ENCODE peak calls at places on chromosomes 16 and 17, in four cellular contexts. P is IMR-90, V is mammary epithelial cell, F is heart left ventricle. X is an unnamed sample.

GRCh38 chr17:66855204-66855603 is 20.3 kb downstream of the CACNG5 start:
- DNase-seq in P (no peak), V (no peak), F (no peak), X (no peak)

GRCh38 chr17:61380836-61381525 is 18.7 kb upstream of the TBX2 start:
- DNase-seq in P (no peak), V (no peak), F (no peak), X (no peak)

GRCh38 chr17:332558-333322 is 19.9 kb downstream of the RPH3AL start:
- DNase-seq in P (peak; percentile 35), V (peak; percentile 80), F (peak; percentile 43), X (peak; percentile 35)

GRCh38 chr17:35766903-35767510 is 6.3 kb downstream of the C17orf50 start:
- DNase-seq in P (peak; percentile 43), V (peak; percentile 34), F (peak; percentile 45), X (no peak)

GRCh38 chr16:88014201-88014781 is 63.1 kb downstream of the BANP start:
- DNase-seq in P (peak; percentile 77), V (no peak), F (no peak), X (no peak)

GRCh38 chr17:40648326-40648968 is 829 bp upstream of the SMARCE1 start:
- DNase-seq in P (peak; percentile 19), V (no peak), F (no peak), X (no peak)

GRCh38 chr17:55237268-55237667 is 27.5 kb upstream of the HLF start:
- DNase-seq in P (no peak), V (no peak), F (no peak), X (no peak)

GRCh38 chr17:933168-934083 is 46.1 kb downstream of the NXN start:
- DNase-seq in P (peak; percentile 99), V (peak; percentile 91), F (no peak), X (no peak)

GRCh38 chr17:2084766-2085647 is 30.1 kb downstream of the HIC1 start:
- DNase-seq in P (peak; percentile 86), V (no peak), F (no peak), X (no peak)

GRCh38 chr17:694239-694638 is 20.4 kb downstream of the VPS53 start:
- DNase-seq in P (peak; percentile 99), V (peak; percentile 95), F (no peak), X (peak; percentile 79)

GRCh38 chr17:71063559-71063958 is 894.2 kb downstream of the KCNJ2 start:
- DNase-seq in P (no peak), V (no peak), F (no peak), X (no peak)

GRCh38 chr17:59769891-59770290 is 62.4 kb downstream of the VMP1 start:
- DNase-seq in P (no peak), V (peak; percentile 70), F (no peak), X (no peak)

GRCh38 chr16:8788578-8789172 is 8.8 kb downstream of the TMEM186 start:
- DNase-seq in P (no peak), V (no peak), F (no peak), X (no peak)

GRCh38 chr17:31582151-31582907 is 190.9 kb downstream of the RAB11FIP4 start:
- DNase-seq in P (peak; percentile 36), V (no peak), F (peak; percentile 75), X (no peak)

GRCh38 chr17:30450125-30451027 is 26.8 kb upstream of the GOSR1 start:
- DNase-seq in P (peak; percentile 33), V (no peak), F (no peak), X (no peak)

GRCh38 chr17:83192161-83192788 is 112.9 kb downstream of the METRNL start:
- DNase-seq in P (peak; percentile 50), V (no peak), F (peak; percentile 16), X (peak; percentile 28)

GRCh38 chr17:31497994-31498826 is 106.7 kb downstream of the RAB11FIP4 start:
- DNase-seq in P (no peak), V (no peak), F (no peak), X (no peak)

GRCh38 chr17:76033139-76033538 is 6.0 kb upstream of the EVPL start:
- DNase-seq in P (no peak), V (no peak), F (no peak), X (no peak)

GRCh38 chr17:18194804-18195203 is 11.2 kb downstream of the ALKBH5 start:
- DNase-seq in P (no peak), V (no peak), F (no peak), X (no peak)

GRCh38 chr16:278863-279366 is 1.5 kb upstream of the ARHGDIG start:
- DNase-seq in P (peak; percentile 17), V (peak; percentile 73), F (no peak), X (no peak)

GRCh38 chr16:71339481-71340171 is 18.9 kb upstream of the CALB2 start:
- DNase-seq in P (no peak), V (peak; percentile 97), F (no peak), X (no peak)

GRCh38 chr16:26070595-26071170 is 378.9 kb downstream of the HS3ST4 start:
- DNase-seq in P (no peak), V (no peak), F (no peak), X (no peak)

GRCh38 chr17:73103661-73104335 is 11.3 kb upstream of the SLC39A11 start:
- DNase-seq in P (no peak), V (peak; percentile 11), F (no peak), X (peak; percentile 19)

GRCh38 chr17:39679521-39680192 is 8.2 kb downstream of the PGAP3 start:
- DNase-seq in P (no peak), V (no peak), F (peak; percentile 52), X (no peak)

GRCh38 chr17:63275318-63275967 is 170.7 kb downstream of the CYB561 start:
- DNase-seq in P (peak; percentile 99), V (peak; percentile 97), F (no peak), X (no peak)

GRCh38 chr17:7001562-7001961 is 5.7 kb downstream of the ALOX12 start:
- DNase-seq in P (no peak), V (no peak), F (no peak), X (no peak)

GRCh38 chr16:56606071-56606687 is 2.2 kb upstream of the MT2A start:
- DNase-seq in P (peak; percentile 79), V (peak; percentile 86), F (no peak), X (no peak)

DNA sequence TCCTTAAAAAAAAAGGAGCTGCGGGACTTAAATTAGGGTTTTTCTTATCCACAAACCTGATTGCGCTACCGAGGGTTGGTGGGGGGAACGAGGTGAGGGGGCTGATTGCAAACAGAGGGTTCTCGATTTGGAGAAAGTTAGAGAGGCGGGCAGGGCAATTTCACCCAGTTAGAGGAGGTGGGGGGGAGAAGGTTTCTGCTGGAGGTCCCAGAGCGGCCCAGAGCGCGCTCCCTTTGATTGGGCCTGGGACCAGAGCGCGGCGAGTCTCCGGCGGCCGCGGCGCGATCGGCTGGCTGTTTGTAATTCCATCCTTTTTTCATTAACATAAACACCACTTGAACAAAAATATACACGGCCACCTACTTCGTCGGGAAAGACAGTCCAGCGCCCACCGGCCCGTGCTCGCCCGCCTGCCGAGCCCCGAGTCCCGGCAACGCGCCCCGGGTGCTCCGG is 13.4 kb upstream of the FOXF1 start:
- DNase-seq in P (peak; percentile 47), V (no peak), F (no peak), X (no peak)
- H3K4me3 ChIP-seq in P (peak overlapping the region; percentile 38), V (no peak overlapping the region), F (no peak overlapping the region), X (no peak overlapping the region)

DNA sequence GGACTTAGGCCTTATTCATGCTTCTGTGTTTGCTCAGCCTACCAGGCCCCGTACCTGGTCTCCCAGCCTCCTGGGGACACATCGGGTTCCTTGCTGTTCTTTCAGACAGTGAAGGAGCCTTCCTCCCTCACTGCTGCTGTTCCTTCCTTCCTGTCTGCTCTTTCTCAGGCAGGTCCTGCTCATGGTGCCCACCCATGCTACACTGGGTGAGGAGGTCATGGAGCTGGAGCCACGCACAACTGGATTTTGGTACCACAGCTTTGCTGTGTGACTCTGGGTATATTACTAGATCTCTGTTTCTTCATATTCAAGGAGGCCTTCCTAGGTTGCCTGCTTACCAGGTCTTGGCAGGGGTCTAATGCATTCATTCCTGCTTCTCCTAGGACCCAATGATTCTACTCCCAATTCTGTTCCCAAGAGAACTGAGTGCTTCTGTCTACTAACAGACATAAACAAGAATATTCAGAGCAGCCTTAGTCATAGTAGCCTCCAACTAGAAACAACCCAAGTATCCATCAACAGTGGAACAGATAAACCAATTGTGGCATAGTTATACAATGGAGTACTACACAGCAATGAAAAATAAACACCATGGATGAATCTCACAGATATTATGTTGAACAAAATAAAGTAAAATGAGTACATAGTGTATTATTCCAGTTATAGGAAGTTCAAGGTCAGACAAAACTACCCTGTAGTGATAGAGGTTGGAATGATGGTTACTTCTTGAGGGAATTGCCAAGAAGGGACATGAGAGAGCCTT is 121.8 kb downstream of the CMIP start:
- DNase-seq in P (no peak), V (no peak), F (no peak), X (no peak)
- H3K4me1 ChIP-seq in P (peaks cover 7% of the 10 kb centered on the region), V (peaks cover 51% of the 10 kb centered on the region), F (peaks cover 11% of the 10 kb centered on the region), X (peaks cover 13% of the 10 kb centered on the region)

DNA sequence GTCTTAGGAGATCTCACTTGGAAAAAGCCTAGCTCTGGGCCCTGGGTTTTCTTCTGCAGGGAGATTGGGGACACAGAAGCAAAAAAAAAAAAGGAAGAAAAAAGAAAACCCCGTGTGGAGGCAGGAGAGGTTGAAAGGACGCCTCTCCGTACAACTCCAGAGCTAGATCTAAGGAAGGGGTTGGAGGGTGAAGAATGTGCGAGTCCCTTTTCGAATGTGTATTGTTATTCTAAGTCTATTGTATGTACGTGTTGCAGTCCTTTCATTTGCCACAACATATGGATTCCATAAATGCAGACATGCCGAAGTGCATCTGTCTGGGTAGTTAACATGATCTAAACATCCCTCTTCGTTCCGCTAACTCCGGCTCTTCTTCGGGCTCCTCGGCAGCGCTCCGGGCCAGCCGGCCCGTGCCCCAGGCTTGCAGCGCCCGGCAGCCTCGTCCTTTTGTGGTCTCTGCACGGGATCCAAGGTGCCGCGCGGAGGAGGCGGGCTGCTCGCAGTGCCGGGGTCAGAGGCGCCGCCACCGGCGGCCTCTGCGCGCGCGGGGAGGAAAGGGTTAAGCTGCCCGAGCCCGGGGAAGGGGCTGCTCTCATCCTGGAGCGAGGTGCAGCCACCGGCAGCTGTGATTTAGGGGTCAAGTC is 14.8 kb upstream of the ZFHX3 start:
- DNase-seq in P (no peak), V (no peak), F (no peak), X (no peak)
- H3K4me3 ChIP-seq in P (no peak overlapping the region), V (no peak overlapping the region), F (peak overlapping the region; percentile 41), X (no peak overlapping the region)

DNA sequence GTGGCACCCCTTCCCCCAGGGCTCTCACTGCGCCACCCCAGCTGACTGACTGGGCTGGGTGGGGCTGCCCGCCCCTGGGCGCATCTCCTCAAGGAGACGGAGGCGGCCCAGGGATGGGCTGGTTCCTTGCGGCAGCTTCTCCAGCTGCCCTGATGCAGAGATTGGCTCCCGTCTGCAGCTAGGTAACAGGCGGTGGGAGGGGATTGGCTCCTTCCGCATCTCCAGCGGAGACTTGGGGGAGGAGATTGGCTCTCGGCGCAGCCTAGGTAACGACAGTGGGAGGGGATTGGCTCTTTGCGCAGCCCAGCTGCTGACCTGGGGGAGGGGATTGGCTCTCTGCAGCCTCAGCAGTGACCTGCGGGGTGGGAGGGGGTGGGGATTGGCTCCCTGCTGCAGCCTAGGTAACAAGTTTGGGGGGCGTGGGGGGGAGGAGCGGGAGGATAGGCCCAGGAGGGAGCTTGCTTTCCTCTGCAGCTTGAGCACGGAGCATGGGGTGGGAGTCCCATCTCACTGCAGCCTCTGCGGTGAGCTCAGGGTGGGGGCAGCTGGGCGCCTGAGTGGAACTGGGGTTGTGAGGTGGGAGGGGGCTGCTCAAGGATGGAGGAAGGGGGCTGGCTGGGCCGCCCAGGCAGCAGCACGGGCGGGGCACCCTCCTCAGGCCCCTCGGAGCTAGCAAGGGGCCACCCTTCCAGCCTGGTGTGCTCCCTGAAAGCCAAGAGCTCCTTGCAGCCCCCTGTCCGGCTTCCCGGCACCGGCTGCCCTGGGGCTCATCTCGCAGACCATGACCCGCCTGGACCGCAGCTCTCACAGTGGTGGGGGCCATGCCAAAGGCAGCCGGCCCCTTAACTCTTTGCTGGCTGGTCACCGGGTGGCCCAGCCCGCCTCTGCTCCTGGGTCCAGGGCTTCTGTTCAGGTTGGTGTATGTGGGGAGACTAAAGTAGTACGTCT is 6.4 kb downstream of the NFE2L1 start:
- DNase-seq in P (peak; percentile 60), V (peak; percentile 93), F (peak; percentile 78), X (peak; percentile 95)
- H3K4me1 ChIP-seq in P (peaks cover 49% of the 10 kb centered on the region), V (peaks cover 55% of the 10 kb centered on the region), F (peaks cover 84% of the 10 kb centered on the region), X (peaks cover 58% of the 10 kb centered on the region)

X was measured in RWPE2.